ENCODE peak calls at places on chromosome 20, in nine cellular contexts. One of them, this sample, is unnamed.

GRCh38 chr20:11302436-11302835 is 615.3 kb upstream of the BTBD3 start:
- DNase-seq in stomach: no peak
- DNase-seq in CD8-positive, alpha-beta T cell: no peak
- DNase-seq in CD4-positive, CD25-positive, alpha-beta regulatory T cell: no peak
- DNase-seq in tibial artery: no peak
- DNase-seq in neural progenitor cell: no peak
- DNase-seq in NT2/D1: no peak
- DNase-seq in naive thymus-derived CD4-positive, alpha-beta T cell: no peak
- DNase-seq in CD4-positive, alpha-beta memory T cell: no peak
- DNase-seq in this sample: no peak

GRCh38 chr20:17935186-17935585 is 33.4 kb downstream of the SNX5 start:
- DNase-seq in NT2/D1: no peak
- DNase-seq in tibial artery: no peak
- DNase-seq in naive thymus-derived CD4-positive, alpha-beta T cell: no peak
- DNase-seq in CD4-positive, CD25-positive, alpha-beta regulatory T cell: no peak
- DNase-seq in CD4-positive, alpha-beta memory T cell: no peak
- DNase-seq in stomach: no peak
- DNase-seq in neural progenitor cell: no peak
- DNase-seq in CD8-positive, alpha-beta T cell: no peak
- DNase-seq in this sample: no peak

GRCh38 chr20:43736588-43737091 is 9.8 kb upstream of the GTSF1L start:
- DNase-seq in tibial artery: no peak
- DNase-seq in stomach: no peak
- DNase-seq in neural progenitor cell: peak; percentile 76
- DNase-seq in NT2/D1: peak; percentile 50
- DNase-seq in naive thymus-derived CD4-positive, alpha-beta T cell: no peak
- DNase-seq in CD4-positive, CD25-positive, alpha-beta regulatory T cell: peak; percentile 41
- DNase-seq in CD4-positive, alpha-beta memory T cell: no peak
- DNase-seq in CD8-positive, alpha-beta T cell: no peak
- DNase-seq in this sample: no peak

GRCh38 chr20:51826372-51826771 is 24.1 kb upstream of the SALL4 start:
- DNase-seq in CD4-positive, CD25-positive, alpha-beta regulatory T cell: no peak
- DNase-seq in stomach: no peak
- DNase-seq in NT2/D1: no peak
- DNase-seq in neural progenitor cell: no peak
- DNase-seq in CD4-positive, alpha-beta memory T cell: no peak
- DNase-seq in tibial artery: no peak
- DNase-seq in naive thymus-derived CD4-positive, alpha-beta T cell: no peak
- DNase-seq in CD8-positive, alpha-beta T cell: no peak
- DNase-seq in this sample: no peak

GRCh38 chr20:31770243-31770642 is 31.2 kb downstream of the TPX2 start:
- DNase-seq in stomach: no peak
- DNase-seq in NT2/D1: no peak
- DNase-seq in CD4-positive, alpha-beta memory T cell: peak; percentile 3
- DNase-seq in naive thymus-derived CD4-positive, alpha-beta T cell: no peak
- DNase-seq in neural progenitor cell: no peak
- DNase-seq in tibial artery: no peak
- DNase-seq in CD8-positive, alpha-beta T cell: no peak
- DNase-seq in CD4-positive, CD25-positive, alpha-beta regulatory T cell: no peak
- DNase-seq in this sample: no peak

GRCh38 chr20:13424174-13424833 is 203.2 kb downstream of the ISM1 start:
- DNase-seq in NT2/D1: no peak
- DNase-seq in neural progenitor cell: no peak
- DNase-seq in CD4-positive, CD25-positive, alpha-beta regulatory T cell: no peak
- DNase-seq in CD4-positive, alpha-beta memory T cell: no peak
- DNase-seq in CD8-positive, alpha-beta T cell: no peak
- DNase-seq in naive thymus-derived CD4-positive, alpha-beta T cell: no peak
- DNase-seq in stomach: no peak
- DNase-seq in tibial artery: no peak
- DNase-seq in this sample: no peak

GRCh38 chr20:10832146-10832545 is 158.3 kb upstream of the JAG1 start:
- DNase-seq in CD4-positive, alpha-beta memory T cell: no peak
- DNase-seq in NT2/D1: no peak
- DNase-seq in stomach: no peak
- DNase-seq in naive thymus-derived CD4-positive, alpha-beta T cell: no peak
- DNase-seq in neural progenitor cell: no peak
- DNase-seq in CD4-positive, CD25-positive, alpha-beta regulatory T cell: no peak
- DNase-seq in CD8-positive, alpha-beta T cell: no peak
- DNase-seq in tibial artery: no peak
- DNase-seq in this sample: no peak

GRCh38 chr20:35172434-35172806 is 548 bp downstream of the PROCR start:
- DNase-seq in CD8-positive, alpha-beta T cell: no peak
- DNase-seq in NT2/D1: no peak
- DNase-seq in stomach: no peak
- DNase-seq in naive thymus-derived CD4-positive, alpha-beta T cell: no peak
- DNase-seq in tibial artery: no peak
- DNase-seq in CD4-positive, alpha-beta memory T cell: no peak
- DNase-seq in CD4-positive, CD25-positive, alpha-beta regulatory T cell: no peak
- DNase-seq in neural progenitor cell: no peak
- DNase-seq in this sample: no peak

GRCh38 chr20:32507998-32508774 is 76.9 kb downstream of the NOL4L start:
- DNase-seq in CD8-positive, alpha-beta T cell: no peak
- DNase-seq in stomach: no peak
- DNase-seq in CD4-positive, CD25-positive, alpha-beta regulatory T cell: no peak
- DNase-seq in tibial artery: no peak
- DNase-seq in naive thymus-derived CD4-positive, alpha-beta T cell: no peak
- DNase-seq in neural progenitor cell: no peak
- DNase-seq in CD4-positive, alpha-beta memory T cell: no peak
- DNase-seq in NT2/D1: no peak
- DNase-seq in this sample: no peak

GRCh38 chr20:39985276-39985675 is 703.8 kb downstream of the MAFB start:
- DNase-seq in CD4-positive, alpha-beta memory T cell: no peak
- DNase-seq in tibial artery: no peak
- DNase-seq in CD4-positive, CD25-positive, alpha-beta regulatory T cell: no peak
- DNase-seq in neural progenitor cell: peak; percentile 12
- DNase-seq in stomach: no peak
- DNase-seq in NT2/D1: no peak
- DNase-seq in CD8-positive, alpha-beta T cell: no peak
- DNase-seq in naive thymus-derived CD4-positive, alpha-beta T cell: no peak
- DNase-seq in this sample: no peak

GRCh38 chr20:8132632-8133587 is 844 bp downstream of the PLCB1 start:
- DNase-seq in neural progenitor cell: peak; percentile 44
- DNase-seq in CD4-positive, CD25-positive, alpha-beta regulatory T cell: no peak
- DNase-seq in CD8-positive, alpha-beta T cell: peak; percentile 39
- DNase-seq in stomach: peak; percentile 46
- DNase-seq in naive thymus-derived CD4-positive, alpha-beta T cell: peak; percentile 7
- DNase-seq in CD4-positive, alpha-beta memory T cell: no peak
- DNase-seq in NT2/D1: no peak
- DNase-seq in tibial artery: peak; percentile 71
- DNase-seq in this sample: no peak

GRCh38 chr20:41072099-41072798 is 43.6 kb downstream of the TOP1 start:
- DNase-seq in naive thymus-derived CD4-positive, alpha-beta T cell: no peak
- DNase-seq in stomach: no peak
- DNase-seq in CD8-positive, alpha-beta T cell: no peak
- DNase-seq in CD4-positive, alpha-beta memory T cell: no peak
- DNase-seq in tibial artery: peak; percentile 68
- DNase-seq in neural progenitor cell: no peak
- DNase-seq in NT2/D1: no peak
- DNase-seq in CD4-positive, CD25-positive, alpha-beta regulatory T cell: no peak
- DNase-seq in this sample: no peak

GRCh38 chr20:50270569-50270968 is 79.9 kb downstream of the CEBPB start:
- DNase-seq in NT2/D1: no peak
- DNase-seq in neural progenitor cell: no peak
- DNase-seq in CD4-positive, CD25-positive, alpha-beta regulatory T cell: no peak
- DNase-seq in tibial artery: peak; percentile 80
- DNase-seq in stomach: no peak
- DNase-seq in CD4-positive, alpha-beta memory T cell: no peak
- DNase-seq in CD8-positive, alpha-beta T cell: no peak
- DNase-seq in naive thymus-derived CD4-positive, alpha-beta T cell: no peak
- DNase-seq in this sample: no peak

GRCh38 chr20:53336892-53337291 is 256.7 kb downstream of the ZNF217 start:
- DNase-seq in stomach: no peak
- DNase-seq in naive thymus-derived CD4-positive, alpha-beta T cell: no peak
- DNase-seq in neural progenitor cell: no peak
- DNase-seq in tibial artery: no peak
- DNase-seq in NT2/D1: no peak
- DNase-seq in CD8-positive, alpha-beta T cell: no peak
- DNase-seq in CD4-positive, CD25-positive, alpha-beta regulatory T cell: no peak
- DNase-seq in CD4-positive, alpha-beta memory T cell: no peak
- DNase-seq in this sample: no peak

GRCh38 chr20:57391439-57392129 is 388 bp downstream of the RBM38 start:
- DNase-seq in CD8-positive, alpha-beta T cell: peak; percentile 39
- DNase-seq in CD4-positive, alpha-beta memory T cell: no peak
- DNase-seq in tibial artery: peak; percentile 68
- DNase-seq in stomach: peak; percentile 31
- DNase-seq in naive thymus-derived CD4-positive, alpha-beta T cell: peak; percentile 21
- DNase-seq in NT2/D1: no peak
- DNase-seq in neural progenitor cell: peak; percentile 54
- DNase-seq in CD4-positive, CD25-positive, alpha-beta regulatory T cell: no peak
- DNase-seq in this sample: no peak

DNA sequence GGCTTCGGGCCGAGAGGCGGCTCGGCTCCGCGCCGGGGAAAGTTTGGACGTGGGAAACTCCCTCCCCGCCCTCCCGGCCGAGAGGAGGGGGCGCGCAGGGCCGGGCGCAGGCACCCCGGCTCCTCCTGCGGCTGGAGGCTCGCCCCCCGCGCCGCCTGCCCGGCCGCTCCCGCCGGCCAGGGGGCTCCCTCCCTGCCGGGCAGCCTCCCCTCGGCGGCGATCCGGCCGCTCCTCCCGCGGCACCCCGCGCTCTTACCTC is 370 bp downstream of the CDH22 start:
- DNase-seq in CD4-positive, alpha-beta memory T cell: no peak
- DNase-seq in NT2/D1: no peak
- DNase-seq in stomach: no peak
- DNase-seq in CD8-positive, alpha-beta T cell: no peak
- DNase-seq in CD4-positive, CD25-positive, alpha-beta regulatory T cell: no peak
- DNase-seq in naive thymus-derived CD4-positive, alpha-beta T cell: no peak
- DNase-seq in neural progenitor cell: no peak
- DNase-seq in tibial artery: no peak
- DNase-seq in this sample: no peak
- H3K4me3 ChIP-seq in CD4-positive, alpha-beta memory T cell: no peak overlapping the region
- H3K4me3 ChIP-seq in NT2/D1: peak overlapping the region; percentile 64
- H3K4me3 ChIP-seq in stomach: peak overlapping the region; percentile 51
- H3K4me3 ChIP-seq in CD8-positive, alpha-beta T cell: no peak overlapping the region
- H3K4me3 ChIP-seq in CD4-positive, CD25-positive, alpha-beta regulatory T cell: no peak overlapping the region
- H3K4me3 ChIP-seq in naive thymus-derived CD4-positive, alpha-beta T cell: no peak overlapping the region
- H3K4me3 ChIP-seq in neural progenitor cell: peak overlapping the region; percentile 78
- H3K4me3 ChIP-seq in tibial artery: peak overlapping the region; percentile 34
- H3K4me3 ChIP-seq in this sample: no peak overlapping the region

GRCh38 chr20:47635256-47635655 is 133.6 kb downstream of the NCOA3 start:
- DNase-seq in CD4-positive, CD25-positive, alpha-beta regulatory T cell: no peak
- DNase-seq in CD8-positive, alpha-beta T cell: no peak
- DNase-seq in tibial artery: no peak
- DNase-seq in neural progenitor cell: no peak
- DNase-seq in stomach: no peak
- DNase-seq in CD4-positive, alpha-beta memory T cell: no peak
- DNase-seq in NT2/D1: no peak
- DNase-seq in naive thymus-derived CD4-positive, alpha-beta T cell: no peak
- DNase-seq in this sample: no peak
- H3K36me3 ChIP-seq in CD4-positive, CD25-positive, alpha-beta regulatory T cell: peaks cover 86% of the 10 kb centered on the region
- H3K36me3 ChIP-seq in CD8-positive, alpha-beta T cell: peaks cover 64% of the 10 kb centered on the region
- H3K36me3 ChIP-seq in tibial artery: peaks cover 48% of the 10 kb centered on the region
- H3K36me3 ChIP-seq in neural progenitor cell: peaks cover 13% of the 10 kb centered on the region
- H3K36me3 ChIP-seq in stomach: peaks cover 99% of the 10 kb centered on the region
- H3K36me3 ChIP-seq in CD4-positive, alpha-beta memory T cell: peaks cover 47% of the 10 kb centered on the region
- H3K36me3 ChIP-seq in NT2/D1: peaks cover 54% of the 10 kb centered on the region
- H3K36me3 ChIP-seq in naive thymus-derived CD4-positive, alpha-beta T cell: peaks cover 69% of the 10 kb centered on the region
- H3K36me3 ChIP-seq in this sample: peaks cover 8% of the 10 kb centered on the region

GRCh38 chr20:36860339-36860738 is 15.6 kb upstream of the TLDC2 start:
- DNase-seq in naive thymus-derived CD4-positive, alpha-beta T cell: no peak
- DNase-seq in NT2/D1: no peak
- DNase-seq in CD4-positive, alpha-beta memory T cell: no peak
- DNase-seq in CD4-positive, CD25-positive, alpha-beta regulatory T cell: no peak
- DNase-seq in tibial artery: no peak
- DNase-seq in CD8-positive, alpha-beta T cell: no peak
- DNase-seq in stomach: no peak
- DNase-seq in neural progenitor cell: no peak
- DNase-seq in this sample: no peak
- H3K4me1 ChIP-seq in naive thymus-derived CD4-positive, alpha-beta T cell: no peaks in the 10 kb centered on the region
- H3K4me1 ChIP-seq in NT2/D1: peaks cover 33% of the 10 kb centered on the region
- H3K4me1 ChIP-seq in CD4-positive, alpha-beta memory T cell: peaks cover 19% of the 10 kb centered on the region
- H3K4me1 ChIP-seq in CD4-positive, CD25-positive, alpha-beta regulatory T cell: peaks cover 9% of the 10 kb centered on the region
- H3K4me1 ChIP-seq in tibial artery: peaks cover 4% of the 10 kb centered on the region
- H3K4me1 ChIP-seq in CD8-positive, alpha-beta T cell: peaks cover 18% of the 10 kb centered on the region
- H3K4me1 ChIP-seq in stomach: peaks cover 71% of the 10 kb centered on the region
- H3K4me1 ChIP-seq in neural progenitor cell: peaks cover 13% of the 10 kb centered on the region
- H3K4me1 ChIP-seq in this sample: peaks cover 18% of the 10 kb centered on the region

GRCh38 chr20:37346526-37347346 is 796 bp downstream of the SRC start:
- DNase-seq in CD4-positive, alpha-beta memory T cell: no peak
- DNase-seq in CD4-positive, CD25-positive, alpha-beta regulatory T cell: no peak
- DNase-seq in neural progenitor cell: peak; percentile 63
- DNase-seq in tibial artery: peak; percentile 69
- DNase-seq in naive thymus-derived CD4-positive, alpha-beta T cell: no peak
- DNase-seq in NT2/D1: no peak
- DNase-seq in CD8-positive, alpha-beta T cell: no peak
- DNase-seq in stomach: no peak
- DNase-seq in this sample: no peak
- H3K4me3 ChIP-seq in CD4-positive, alpha-beta memory T cell: no peak overlapping the region
- H3K4me3 ChIP-seq in CD4-positive, CD25-positive, alpha-beta regulatory T cell: no peak overlapping the region
- H3K4me3 ChIP-seq in neural progenitor cell: peak overlapping the region; percentile 78
- H3K4me3 ChIP-seq in tibial artery: peak overlapping the region; percentile 80
- H3K4me3 ChIP-seq in naive thymus-derived CD4-positive, alpha-beta T cell: no peak overlapping the region
- H3K4me3 ChIP-seq in NT2/D1: peak overlapping the region; percentile 55
- H3K4me3 ChIP-seq in CD8-positive, alpha-beta T cell: no peak overlapping the region
- H3K4me3 ChIP-seq in stomach: peak overlapping the region; percentile 75
- H3K4me3 ChIP-seq in this sample: peak overlapping the region; percentile 55

GRCh38 chr20:63881451-63882226 is 13.3 kb upstream of the DNAJC5 start:
- DNase-seq in stomach: no peak
- DNase-seq in naive thymus-derived CD4-positive, alpha-beta T cell: no peak
- DNase-seq in CD4-positive, CD25-positive, alpha-beta regulatory T cell: no peak
- DNase-seq in NT2/D1: no peak
- DNase-seq in neural progenitor cell: peak; percentile 36
- DNase-seq in CD8-positive, alpha-beta T cell: no peak
- DNase-seq in CD4-positive, alpha-beta memory T cell: no peak
- DNase-seq in tibial artery: no peak
- DNase-seq in this sample: no peak
- H3K36me3 ChIP-seq in stomach: peaks cover 93% of the 10 kb centered on the region
- H3K36me3 ChIP-seq in naive thymus-derived CD4-positive, alpha-beta T cell: peaks cover 65% of the 10 kb centered on the region
- H3K36me3 ChIP-seq in CD4-positive, CD25-positive, alpha-beta regulatory T cell: peaks cover 40% of the 10 kb centered on the region
- H3K36me3 ChIP-seq in NT2/D1: peaks cover 85% of the 10 kb centered on the region
- H3K36me3 ChIP-seq in neural progenitor cell: no peaks in the 10 kb centered on the region
- H3K36me3 ChIP-seq in CD8-positive, alpha-beta T cell: peaks cover 26% of the 10 kb centered on the region
- H3K36me3 ChIP-seq in CD4-positive, alpha-beta memory T cell: peaks cover 45% of the 10 kb centered on the region
- H3K36me3 ChIP-seq in tibial artery: peaks cover 67% of the 10 kb centered on the region
- H3K36me3 ChIP-seq in this sample: peaks cover 63% of the 10 kb centered on the region

DNA sequence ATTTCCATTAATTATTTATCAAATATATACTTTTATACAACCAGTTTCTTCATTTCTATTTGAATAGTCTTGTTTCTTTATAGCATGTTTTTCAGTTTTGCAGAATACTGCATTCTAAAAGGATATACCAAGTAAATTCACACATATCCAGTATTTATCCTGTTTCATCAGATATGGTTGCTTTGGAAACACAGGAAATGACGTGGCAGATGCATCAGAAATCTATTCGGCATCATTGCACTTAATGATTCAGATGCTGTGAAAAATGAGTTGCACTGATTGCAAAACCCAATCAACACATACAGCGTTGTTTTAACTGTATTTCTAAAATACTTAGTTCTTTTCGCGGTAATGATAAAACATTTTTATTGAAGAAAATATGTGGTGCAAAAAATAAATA is 594.9 kb downstream of the CDH26 start:
- DNase-seq in neural progenitor cell: no peak
- DNase-seq in naive thymus-derived CD4-positive, alpha-beta T cell: no peak
- DNase-seq in tibial artery: no peak
- DNase-seq in stomach: no peak
- DNase-seq in NT2/D1: no peak
- DNase-seq in CD4-positive, alpha-beta memory T cell: no peak
- DNase-seq in CD8-positive, alpha-beta T cell: no peak
- DNase-seq in CD4-positive, CD25-positive, alpha-beta regulatory T cell: no peak
- DNase-seq in this sample: no peak
- H3K4me1 ChIP-seq in neural progenitor cell: no peaks in the 10 kb centered on the region
- H3K4me1 ChIP-seq in naive thymus-derived CD4-positive, alpha-beta T cell: no peaks in the 10 kb centered on the region
- H3K4me1 ChIP-seq in tibial artery: no peaks in the 10 kb centered on the region
- H3K4me1 ChIP-seq in stomach: no peaks in the 10 kb centered on the region
- H3K4me1 ChIP-seq in NT2/D1: no peaks in the 10 kb centered on the region
- H3K4me1 ChIP-seq in CD4-positive, alpha-beta memory T cell: no peaks in the 10 kb centered on the region
- H3K4me1 ChIP-seq in CD8-positive, alpha-beta T cell: no peaks in the 10 kb centered on the region
- H3K4me1 ChIP-seq in CD4-positive, CD25-positive, alpha-beta regulatory T cell: no peaks in the 10 kb centered on the region
- H3K4me1 ChIP-seq in this sample: no peaks in the 10 kb centered on the region

GRCh38 chr20:2655331-2656116 is 3.1 kb downstream of the NOP56 start:
- DNase-seq in tibial artery: peak; percentile 56
- DNase-seq in stomach: no peak
- DNase-seq in CD4-positive, alpha-beta memory T cell: no peak
- DNase-seq in neural progenitor cell: no peak
- DNase-seq in CD8-positive, alpha-beta T cell: no peak
- DNase-seq in CD4-positive, CD25-positive, alpha-beta regulatory T cell: no peak
- DNase-seq in naive thymus-derived CD4-positive, alpha-beta T cell: no peak
- DNase-seq in NT2/D1: no peak
- DNase-seq in this sample: no peak
- H3K4me3 ChIP-seq in tibial artery: no peak overlapping the region
- H3K4me3 ChIP-seq in stomach: no peak overlapping the region
- H3K4me3 ChIP-seq in CD4-positive, alpha-beta memory T cell: no peak overlapping the region
- H3K4me3 ChIP-seq in neural progenitor cell: no peak overlapping the region
- H3K4me3 ChIP-seq in CD8-positive, alpha-beta T cell: no peak overlapping the region
- H3K4me3 ChIP-seq in CD4-positive, CD25-positive, alpha-beta regulatory T cell: no peak overlapping the region
- H3K4me3 ChIP-seq in naive thymus-derived CD4-positive, alpha-beta T cell: no peak overlapping the region
- H3K4me3 ChIP-seq in NT2/D1: peak overlapping the region; percentile 21
- H3K4me3 ChIP-seq in this sample: no peak overlapping the region

This sample was measured in HAP-1.